ENCODE peak calls at places on chromosome 13, in eight cellular contexts. E, K, A, Z, U, C, B and Y are unnamed samples.

GRCh38 chr13:35784286-35784951 is 307.9 kb upstream of the MAB21L1 start:
- DNase-seq in E (no peak), K (no peak), A (no peak), Z (no peak), U (no peak), C (no peak), B (no peak), Y (no peak)

GRCh38 chr13:103229674-103230073 is 163.5 kb upstream of the SLC10A2 start:
- DNase-seq in E (no peak), K (no peak), A (no peak), Z (no peak), U (no peak), C (no peak), B (no peak), Y (no peak)

GRCh38 chr13:98405107-98405571 is 171.8 kb downstream of the STK24 start:
- DNase-seq in E (no peak), K (no peak), A (no peak), Z (no peak), U (peak; percentile 65), C (no peak), B (no peak), Y (no peak)

GRCh38 chr13:114282143-114282685 is 813 bp downstream of the UPF3A start:
- DNase-seq in E (no peak), K (peak; percentile 76), A (peak; percentile 34), Z (peak; percentile 47), U (peak; percentile 40), C (no peak), B (no peak), Y (peak; percentile 60)

GRCh38 chr13:97573011-97573410 is 139.0 kb downstream of the RAP2A start:
- DNase-seq in E (no peak), K (no peak), A (no peak), Z (no peak), U (no peak), C (no peak), B (no peak), Y (no peak)

GRCh38 chr13:101283782-101284181 is 132.5 kb downstream of the NALCN start:
- DNase-seq in E (no peak), K (no peak), A (no peak), Z (no peak), U (no peak), C (no peak), B (no peak), Y (no peak)

GRCh38 chr13:44523176-44524017 is 52.7 kb downstream of the TSC22D1 start:
- DNase-seq in E (no peak), K (peak; percentile 36), A (no peak), Z (no peak), U (no peak), C (no peak), B (no peak), Y (no peak)

GRCh38 chr13:53783466-53783865 is 754.9 kb downstream of the OLFM4 start:
- DNase-seq in E (no peak), K (no peak), A (no peak), Z (peak; percentile 60), U (no peak), C (no peak), B (no peak), Y (no peak)

GRCh38 chr13:106680796-106681482 is 113.0 kb upstream of the ARGLU1 start:
- DNase-seq in E (no peak), K (no peak), A (peak; percentile 37), Z (no peak), U (peak; percentile 84), C (no peak), B (no peak), Y (no peak)

GRCh38 chr13:106540613-106541012 is 5.2 kb upstream of the EFNB2 start:
- DNase-seq in E (no peak), K (no peak), A (no peak), Z (no peak), U (no peak), C (no peak), B (no peak), Y (no peak)

GRCh38 chr13:23087884-23088283 is 92.9 kb upstream of the SGCG start:
- DNase-seq in E (no peak), K (no peak), A (no peak), Z (no peak), U (peak; percentile 53), C (no peak), B (no peak), Y (no peak)

GRCh38 chr13:110618167-110618566 is 2.8 kb downstream of the NAXD start:
- DNase-seq in E (no peak), K (no peak), A (no peak), Z (no peak), U (no peak), C (no peak), B (no peak), Y (no peak)

GRCh38 chr13:100512422-100512821 is 76.2 kb downstream of the GGACT start:
- DNase-seq in E (no peak), K (no peak), A (no peak), Z (no peak), U (no peak), C (no peak), B (no peak), Y (no peak)

GRCh38 chr13:35531551-35531950 is 55.1 kb upstream of the MAB21L1 start:
- DNase-seq in E (no peak), K (no peak), A (no peak), Z (no peak), U (no peak), C (no peak), B (no peak), Y (no peak)

GRCh38 chr13:19984430-19985218 is 26.1 kb downstream of the ZMYM2 start:
- DNase-seq in E (no peak), K (peak; percentile 14), A (no peak), Z (no peak), U (no peak), C (no peak), B (no peak), Y (no peak)

GRCh38 chr13:95494082-95494681 is 58.3 kb upstream of the CLDN10 start:
- DNase-seq in E (no peak), K (peak; percentile 65), A (no peak), Z (no peak), U (no peak), C (no peak), B (no peak), Y (no peak)

GRCh38 chr13:106597190-106597589 is 29.3 kb upstream of the ARGLU1 start:
- DNase-seq in E (no peak), K (no peak), A (peak; percentile 57), Z (no peak), U (no peak), C (peak; percentile 27), B (no peak), Y (no peak)

DNA sequence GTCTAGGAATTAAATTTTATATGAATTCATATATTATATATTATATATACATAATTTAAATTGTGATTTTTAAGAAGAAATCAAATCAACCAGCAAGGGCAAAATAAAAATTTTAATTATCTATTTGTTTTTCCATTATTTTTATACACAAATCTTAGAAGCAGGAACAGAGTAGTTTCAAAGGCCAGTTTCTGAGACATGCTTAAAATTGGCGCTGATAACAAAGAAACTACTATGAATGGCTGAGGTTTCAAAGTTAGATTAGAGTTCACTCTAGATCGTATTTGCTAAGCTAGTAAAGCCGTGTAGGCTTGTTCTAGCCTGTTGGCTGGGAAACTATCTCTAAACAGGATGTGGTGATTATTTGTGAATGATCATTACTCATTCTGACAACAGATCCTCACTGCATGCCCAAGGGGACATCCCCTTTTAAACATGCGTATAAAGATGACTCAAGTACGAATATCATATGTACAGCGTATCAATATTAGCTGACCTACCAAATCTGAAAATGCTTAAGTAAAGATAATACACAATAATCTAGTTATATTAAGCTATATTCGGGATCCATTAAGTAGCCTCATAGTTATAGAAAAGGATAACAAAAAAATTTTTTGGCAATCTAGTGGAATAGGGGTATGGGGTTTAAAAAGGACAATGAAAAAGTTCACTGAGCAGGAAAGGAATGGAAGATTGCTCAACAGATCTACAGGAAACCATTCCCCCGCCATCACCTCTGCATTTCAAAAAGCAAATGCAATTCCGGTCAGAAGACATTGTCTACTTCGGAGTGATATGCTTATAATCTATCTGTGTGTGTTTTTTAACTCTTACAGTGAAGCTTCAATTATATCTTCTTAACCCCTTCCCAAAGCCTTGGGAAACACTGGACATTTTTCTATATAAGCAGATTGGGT is 150.1 kb downstream of the SHISA2 start:
- DNase-seq in E (no peak), K (no peak), A (no peak), Z (no peak), U (no peak), C (no peak), B (no peak), Y (no peak)
- H3K27ac ChIP-seq in E (no peak overlapping the region), K (no peak overlapping the region), A (no peak overlapping the region), Z (no peak overlapping the region), U (no peak overlapping the region), C (no peak overlapping the region), B (peak overlapping the region; percentile 1), Y (no peak overlapping the region)

DNA sequence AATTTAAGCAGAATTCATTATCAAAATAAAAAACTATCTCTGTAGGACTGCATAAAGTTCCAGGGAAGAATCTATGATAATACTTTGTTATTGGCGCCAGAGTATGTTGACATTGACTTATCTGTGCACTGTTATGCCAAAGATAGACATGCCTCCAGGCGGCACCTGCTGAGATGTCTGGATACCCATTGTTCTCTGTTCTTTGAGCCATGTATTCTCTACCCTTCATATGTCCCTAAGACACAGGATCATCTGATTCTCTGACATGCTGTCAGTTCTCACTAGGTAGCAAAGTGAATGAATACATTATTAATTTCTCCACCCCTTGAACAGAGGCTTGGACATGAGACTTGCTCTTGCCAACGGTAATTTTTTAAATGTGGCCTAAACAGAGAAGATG is 517.8 kb upstream of the SLITRK5 start:
- DNase-seq in E (no peak), K (no peak), A (no peak), Z (no peak), U (no peak), C (no peak), B (no peak), Y (no peak)
- TF ChIP-seq CTCF in E (no peak), K (no peak), A (no peak), Z (no peak), U (no peak), C (no peak), B (no peak), Y (no peak)

GRCh38 chr13:48412881-48413351 is at the start of gene LPAR6:
- DNase-seq in E (no peak), K (no peak), A (no peak), Z (no peak), U (peak; percentile 38), C (no peak), B (no peak), Y (no peak)
- H3K27ac ChIP-seq in E (peak within 1 kb of the TSS; percentile 95), K (no peak within 1 kb of the TSS), A (peak within 1 kb of the TSS; percentile 82), Z (peak within 1 kb of the TSS; percentile 57), U (peak within 1 kb of the TSS; percentile 39), C (peak within 1 kb of the TSS; percentile 50), B (peak within 1 kb of the TSS; percentile 67), Y (peak within 1 kb of the TSS; percentile 55)

DNA sequence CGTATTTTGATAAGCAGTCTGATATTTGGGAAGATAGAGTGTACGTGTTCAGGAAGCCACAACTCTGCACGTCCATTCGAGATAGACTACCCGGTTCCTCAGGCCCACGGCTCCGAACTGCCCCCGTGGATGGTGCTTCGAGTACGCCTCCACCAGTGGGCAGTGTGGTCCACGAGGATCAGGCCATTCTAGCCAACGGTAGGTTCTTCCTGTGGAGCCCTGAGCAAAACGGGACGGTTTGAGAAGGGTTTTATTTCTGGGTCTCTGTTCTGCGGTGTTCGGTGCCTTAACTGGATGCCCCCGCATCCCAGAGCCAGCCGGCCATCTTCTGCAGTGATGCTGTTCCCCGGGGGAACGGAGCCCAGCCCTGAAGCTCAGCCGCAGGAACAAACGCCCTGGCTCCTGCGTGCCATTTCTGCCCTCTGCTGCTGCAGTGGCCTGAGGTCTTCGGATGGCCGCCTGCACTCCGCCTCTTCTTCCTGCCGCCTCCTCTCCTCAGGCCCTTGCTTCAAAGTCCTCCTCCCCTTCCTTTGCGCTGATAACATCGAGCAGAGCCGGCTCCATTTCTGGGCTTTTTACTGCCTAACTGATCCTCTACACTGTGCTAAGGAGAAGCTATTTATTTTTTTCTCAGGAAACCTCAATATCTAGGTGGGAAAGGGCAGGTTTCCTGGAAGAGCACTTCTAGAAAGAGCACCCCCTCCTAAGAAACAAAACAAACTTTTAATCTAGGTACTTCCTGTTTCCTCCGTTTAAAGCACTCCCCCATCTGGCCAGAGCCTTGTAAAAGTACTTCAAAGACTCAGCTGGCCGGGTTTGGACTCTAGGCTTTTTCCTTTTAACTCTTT is 36.2 kb upstream of the SLC46A3 start:
- DNase-seq in E (no peak), K (no peak), A (peak; percentile 44), Z (no peak), U (peak; percentile 67), C (no peak), B (no peak), Y (no peak)
- TF ChIP-seq CTCF in E (no peak), K (no peak), A (peak; percentile 26), Z (no peak), U (peak; percentile 51), C (no peak), B (no peak), Y (no peak)